ENCODE peak calls at places on chromosomes 16 and 17, in seven cellular contexts. Y is mesendoderm, Z is IMR-90, S is mesenchymal stem cell, H is trophoblast cell, X is H9, D is H1. M is an unnamed sample.

GRCh38 chr17:41645371-41646063 is 21.1 kb upstream of the KRT17 start:
- DNase-seq in H (peak; percentile 47), D (no peak), Y (peak; percentile 81), S (peak; percentile 71), Z (peak; percentile 78), X (no peak), M (no peak)

GRCh38 chr16:3590736-3591435 is 13.7 kb upstream of the NLRC3 start:
- DNase-seq in D (no peak), H (peak; percentile 53), S (no peak), Y (no peak), X (no peak), Z (no peak), M (no peak)

GRCh38 chr17:17535957-17536356 is 39.8 kb upstream of the RASD1 start:
- DNase-seq in Z (peak; percentile 39), Y (no peak), H (no peak), X (no peak), D (no peak), S (no peak), M (no peak)

GRCh38 chr17:15289285-15290185 is 24.4 kb upstream of the PMP22 start:
- DNase-seq in Z (peak; percentile 89), X (no peak), S (peak; percentile 95), D (no peak), Y (no peak), H (peak; percentile 90), M (no peak)

GRCh38 chr17:36731806-36732205 is 130.4 kb downstream of the MRM1 start:
- DNase-seq in D (peak; percentile 34), S (no peak), H (no peak), Z (no peak), Y (peak; percentile 36), X (peak; percentile 91), M (peak; percentile 57)

GRCh38 chr17:62787358-62787757 is 20.8 kb downstream of the MARCHF10 start:
- DNase-seq in S (no peak), X (no peak), H (peak; percentile 80), Z (peak; percentile 65), D (no peak), Y (no peak), M (no peak)

GRCh38 chr16:70746040-70746707 is 54.8 kb downstream of the VAC14 start:
- DNase-seq in D (no peak), X (no peak), Z (peak; percentile 94), Y (no peak), H (peak; percentile 17), S (peak; percentile 63), M (no peak)

GRCh38 chr17:39400547-39401411 is 647 bp downstream of the FBXL20 start:
- DNase-seq in Y (peak; percentile 31), S (peak; percentile 45), X (no peak), H (peak; percentile 34), D (no peak), Z (no peak), M (no peak)

GRCh38 chr17:79084291-79085153 is 9.9 kb downstream of the ENGASE start:
- DNase-seq in Z (no peak), X (no peak), H (no peak), Y (no peak), D (no peak), S (no peak), M (no peak)

GRCh38 chr17:48162946-48163506 is 55.5 kb downstream of the SNX11 start:
- DNase-seq in S (peak; percentile 68), D (no peak), Z (no peak), H (no peak), Y (no peak), X (no peak), M (no peak)

GRCh38 chr16:77736879-77737278 is 14.6 kb downstream of the NUDT7 start:
- DNase-seq in S (no peak), X (no peak), Z (no peak), Y (no peak), D (no peak), H (no peak), M (no peak)

GRCh38 chr17:59783221-59784016 is 76.0 kb downstream of the VMP1 start:
- DNase-seq in Z (peak; percentile 60), H (peak; percentile 38), Y (peak; percentile 53), S (peak; percentile 86), X (no peak), D (no peak), M (no peak)

GRCh38 chr17:1941241-1942065 is 83.7 kb downstream of the RTN4RL1 start:
- DNase-seq in Z (no peak), H (no peak), D (no peak), S (no peak), Y (no peak), X (peak; percentile 28), M (no peak)

GRCh38 chr17:74945543-74945942 is 9.8 kb downstream of the OTOP3 start:
- DNase-seq in Y (no peak), X (no peak), S (no peak), Z (no peak), H (no peak), D (no peak), M (no peak)

GRCh38 chr17:41421116-41421515 is 3.3 kb downstream of the KRT37 start:
- DNase-seq in X (no peak), D (no peak), Z (peak; percentile 77), Y (no peak), S (peak; percentile 75), H (peak; percentile 90), M (no peak)

GRCh38 chr16:86521236-86522197 is 11.2 kb downstream of the FOXF1 start:
- DNase-seq in Z (no peak), Y (no peak), H (no peak), S (peak; percentile 9), D (no peak), X (no peak), M (no peak)

GRCh38 chr16:19804538-19805323 is 79.9 kb downstream of the GPRC5B start:
- DNase-seq in H (no peak), Z (no peak), Y (peak; percentile 84), D (peak; percentile 38), S (no peak), X (peak; percentile 85), M (no peak)

GRCh38 chr17:55411463-55411855 is 10.2 kb downstream of the MMD start:
- DNase-seq in H (no peak), S (no peak), D (no peak), Y (no peak), Z (no peak), X (no peak), M (no peak)

GRCh38 chr17:5254903-5255521 is 20.4 kb upstream of the SCIMP start:
- DNase-seq in S (no peak), Z (no peak), Y (peak; percentile 23), D (no peak), X (no peak), H (peak; percentile 77), M (no peak)

GRCh38 chr17:31877911-31878702 is 19.1 kb upstream of the COPRS start:
- DNase-seq in S (no peak), Y (no peak), H (no peak), D (no peak), Z (peak; percentile 49), X (no peak), M (no peak)

GRCh38 chr17:80624864-80625263 is 80.2 kb downstream of the RPTOR start:
- DNase-seq in H (no peak), Z (no peak), X (no peak), D (no peak), S (no peak), Y (no peak), M (no peak)

GRCh38 chr16:82835487-82836160 is 208.9 kb downstream of the CDH13 start:
- DNase-seq in X (no peak), H (peak; percentile 3), S (no peak), Z (peak; percentile 54), Y (peak; percentile 27), D (no peak), M (no peak)

GRCh38 chr17:74499992-74500391 is 31.3 kb downstream of the CD300LB start:
- DNase-seq in Y (no peak), D (no peak), H (no peak), S (no peak), Z (no peak), X (no peak), M (no peak)

GRCh38 chr17:64032081-64032480 is 11.6 kb upstream of the ICAM2 start:
- DNase-seq in H (no peak), D (no peak), S (no peak), Y (peak; percentile 18), Z (peak; percentile 34), X (peak; percentile 28), M (no peak)

GRCh38 chr17:76202516-76202915 is 37.8 kb downstream of the RNF157 start:
- DNase-seq in S (peak; percentile 30), Y (no peak), D (no peak), X (no peak), Z (peak; percentile 9), H (no peak), M (no peak)

GRCh38 chr17:62052765-62053338 is 12.2 kb downstream of the MED13 start:
- DNase-seq in H (no peak), S (no peak), Z (no peak), D (no peak), X (no peak), Y (no peak), M (no peak)

GRCh38 chr17:29613371-29613837 is 9.3 kb downstream of the CORO6 start:
- DNase-seq in Z (peak; percentile 59), S (peak; percentile 83), D (no peak), Y (peak; percentile 96), H (peak; percentile 99), X (peak; percentile 98), M (peak; percentile 90)

GRCh38 chr17:6094453-6094852 is 24.3 kb downstream of the WSCD1 start:
- DNase-seq in Z (no peak), X (no peak), D (no peak), Y (no peak), H (no peak), S (no peak), M (no peak)

GRCh38 chr17:57259817-57260216 is 3.5 kb downstream of the MSI2 start:
- DNase-seq in X (no peak), S (no peak), Y (no peak), Z (no peak), D (no peak), H (no peak), M (no peak)

GRCh38 chr17:27928546-27928945 is 35.4 kb upstream of the LYRM9 start:
- DNase-seq in D (no peak), H (no peak), Y (no peak), X (no peak), Z (no peak), S (no peak), M (no peak)
- H2BK5ac ChIP-seq in D (no peak overlapping the region), H (no peak overlapping the region), Y (no peak overlapping the region), X (no peak overlapping the region), Z (no peak overlapping the region), S (no peak overlapping the region), M (no peak overlapping the region)

DNA sequence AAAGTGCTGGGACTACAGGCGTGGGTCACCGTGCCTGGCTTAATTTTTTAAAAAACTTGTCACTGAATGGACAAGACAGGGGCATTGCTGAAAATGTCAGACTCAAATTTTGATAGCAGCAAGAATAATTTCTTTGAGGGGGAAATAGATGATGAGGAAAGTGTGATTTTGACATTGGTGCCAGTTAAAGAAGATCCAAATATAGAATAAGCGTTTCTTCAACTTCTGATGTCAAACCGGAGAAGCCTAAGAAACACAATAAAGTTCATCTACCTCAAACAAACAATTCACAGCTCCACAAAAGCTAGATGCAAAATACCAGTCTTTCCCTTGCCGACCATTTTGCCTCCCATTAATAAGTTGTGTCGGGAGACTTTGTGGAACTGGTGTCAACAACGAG is 4.5 kb downstream of the MT1X start:
- DNase-seq in H (no peak), D (no peak), X (no peak), S (no peak), Y (no peak), Z (no peak), M (no peak)
- H2BK5ac ChIP-seq in H (no peak overlapping the region), D (no peak overlapping the region), X (no peak overlapping the region), S (no peak overlapping the region), Y (no peak overlapping the region), Z (no peak overlapping the region), M (no peak overlapping the region)

GRCh38 chr17:563646-564045 is 151.0 kb downstream of the VPS53 start:
- DNase-seq in Y (no peak), S (no peak), D (no peak), H (no peak), X (no peak), Z (no peak), M (no peak)
- H2BK5ac ChIP-seq in Y (no peak overlapping the region), S (no peak overlapping the region), D (no peak overlapping the region), H (no peak overlapping the region), X (no peak overlapping the region), Z (no peak overlapping the region), M (no peak overlapping the region)

GRCh38 chr17:49218941-49219913 is 8.7 kb downstream of the ABI3 start:
- DNase-seq in X (peak; percentile 73), Y (no peak), D (no peak), S (no peak), Z (no peak), H (peak; percentile 19), M (no peak)
- H2BK5ac ChIP-seq in X (no peak overlapping the region), Y (no peak overlapping the region), D (no peak overlapping the region), S (no peak overlapping the region), Z (no peak overlapping the region), H (no peak overlapping the region), M (no peak overlapping the region)

M was measured in neuronal stem cell.